ENCODE peak calls at places on chromosomes 4 and X, in six cellular contexts. S, L, W, O, X and J are unnamed samples.

GRCh38 chrX:292900-293897 is 12.0 kb downstream of the PLCXD1 start:
- DNase-seq in L (no peak), S (no peak), O (no peak), W (no peak), X (no peak), J (no peak)

GRCh38 chrX:48934581-48935331 is 15.9 kb upstream of the PIM2 start:
- DNase-seq in O (no peak), S (no peak), W (no peak), X (no peak), L (no peak), J (no peak)

GRCh38 chr4:168218663-168219062 is 99.9 kb downstream of the DDX60 start:
- DNase-seq in S (peak), X (no peak), L (peak), O (no peak), W (no peak), J (no peak)

GRCh38 chrX:106615041-106615440 is 3.3 kb downstream of the RADX start:
- DNase-seq in X (no peak), L (no peak), O (no peak), S (no peak), W (no peak), J (no peak)

GRCh38 chrX:45322382-45322781 is 121.7 kb upstream of the DIPK2B start:
- DNase-seq in X (no peak), L (peak), O (peak), S (peak), W (no peak), J (peak)

GRCh38 chr4:107182347-107182746 is 146.2 kb upstream of the DKK2 start:
- DNase-seq in O (no peak), X (no peak), W (no peak), L (no peak), S (no peak), J (no peak)

GRCh38 chrX:16137416-16138107 is 14.2 kb downstream of the GRPR start:
- DNase-seq in L (no peak), W (no peak), O (no peak), S (no peak), X (no peak), J (no peak)

GRCh38 chr4:134388351-134388750 is 186.8 kb upstream of the PABPC4L start:
- DNase-seq in X (no peak), O (no peak), W (no peak), L (no peak), S (no peak), J (no peak)

GRCh38 chr4:20284990-20285389 is 33.3 kb downstream of the SLIT2 start:
- DNase-seq in S (peak), X (no peak), W (no peak), L (no peak), O (no peak), J (no peak)

GRCh38 chrX:112844250-112844649 is 3.6 kb upstream of the AMOT start:
- DNase-seq in W (no peak), S (peak), X (no peak), L (no peak), O (no peak), J (no peak)

GRCh38 chr4:128782076-128782715 is 27.3 kb upstream of the JADE1 start:
- DNase-seq in O (peak), L (no peak), W (peak), S (peak), X (no peak), J (peak)

GRCh38 chrX:15745179-15745578 is 7.1 kb downstream of the CA5B start:
- DNase-seq in O (no peak), X (no peak), S (peak), W (no peak), L (no peak), J (no peak)

GRCh38 chr4:120816385-120816784 is 106.1 kb downstream of the PRDM5 start:
- DNase-seq in X (no peak), W (no peak), S (peak), O (no peak), L (no peak), J (no peak)

GRCh38 chr4:37599092-37599800 is 86.9 kb downstream of the RELL1 start:
- DNase-seq in L (no peak), O (no peak), X (no peak), S (no peak), W (no peak), J (no peak)

GRCh38 chrX:9566150-9566621 is 101.3 kb downstream of the TBL1X start:
- DNase-seq in W (peak), X (no peak), L (peak), S (peak), O (peak), J (peak)

GRCh38 chr4:55255171-55255570 is 90.9 kb upstream of the SRD5A3 start:
- DNase-seq in W (no peak), L (peak), O (no peak), X (no peak), S (peak), J (no peak)

GRCh38 chr4:21366312-21366711 is 582.3 kb downstream of the KCNIP4 start:
- DNase-seq in X (no peak), O (no peak), W (no peak), L (no peak), S (no peak), J (no peak)

GRCh38 chr4:181966084-181966483 is 277.1 kb upstream of the TENM3 start:
- DNase-seq in S (peak), L (no peak), X (no peak), O (no peak), W (no peak), J (no peak)

GRCh38 chrX:76454456-76454927 is 27.0 kb downstream of the MAGEE1 start:
- DNase-seq in S (peak), W (peak), X (no peak), O (no peak), L (no peak), J (no peak)

GRCh38 chrX:12973561-12974216 is 1.2 kb upstream of the TMSB4X start:
- DNase-seq in S (no peak), L (no peak), X (no peak), W (peak), O (no peak), J (no peak)

GRCh38 chr4:153042757-153043156 is 106.6 kb downstream of the FHDC1 start:
- DNase-seq in W (no peak), S (no peak), L (no peak), O (no peak), X (no peak), J (no peak)

GRCh38 chrX:154457491-154458115 is 478 bp upstream of the PLXNA3 start:
- DNase-seq in W (no peak), L (no peak), X (peak), O (peak), S (peak), J (no peak)

GRCh38 chrX:22950278-22951266 is 49.2 kb upstream of the DDX53 start:
- DNase-seq in W (no peak), S (peak), O (no peak), X (no peak), L (peak), J (no peak)

GRCh38 chr4:187782425-187782824 is 213.1 kb upstream of the ZFP42 start:
- DNase-seq in S (no peak), X (no peak), W (no peak), O (no peak), L (no peak), J (no peak)

GRCh38 chr4:147513952-147514351 is 33.1 kb downstream of the EDNRA start:
- DNase-seq in W (no peak), X (no peak), O (no peak), L (no peak), S (no peak), J (no peak)

GRCh38 chr4:78149737-78150136 is 92.6 kb downstream of the FRAS1 start:
- DNase-seq in O (no peak), W (no peak), X (no peak), S (no peak), L (no peak), J (no peak)

GRCh38 chr4:56099378-56099786 is 150.6 kb downstream of the CEP135 start:
- DNase-seq in X (no peak), W (no peak), L (no peak), S (no peak), O (no peak), J (no peak)

GRCh38 chr4:55381502-55381901 is 14.3 kb upstream of the TMEM165 start:
- DNase-seq in X (no peak), S (no peak), L (no peak), W (no peak), O (no peak), J (no peak)

GRCh38 chrX:150372280-150372679 is 9.2 kb downstream of the MAMLD1 start:
- DNase-seq in O (no peak), X (no peak), L (no peak), W (no peak), S (no peak), J (no peak)